ENCODE peak calls at places on chromosome 7, in five cellular contexts. One of them, this sample, is unnamed.

GRCh38 chr7:34497153-34497777 is 160.8 kb upstream of the NPSR1 start:
- DNase-seq in retinal pigment epithelial cell: no peak
- DNase-seq in AG09309: no peak
- DNase-seq in mucosa of descending colon: no peak
- DNase-seq in endothelial cell: peak
- DNase-seq in this sample: peak

GRCh38 chr7:107742678-107743566 is 1.0 kb upstream of the CBLL1 start:
- DNase-seq in retinal pigment epithelial cell: no peak
- DNase-seq in AG09309: no peak
- DNase-seq in mucosa of descending colon: peak
- DNase-seq in endothelial cell: peak
- DNase-seq in this sample: peak

GRCh38 chr7:57426629-57427003 is 23.4 kb upstream of the ZNF716 start:
- DNase-seq in retinal pigment epithelial cell: no peak
- DNase-seq in AG09309: no peak
- DNase-seq in mucosa of descending colon: no peak
- DNase-seq in endothelial cell: no peak
- DNase-seq in this sample: no peak

GRCh38 chr7:91068136-91068795 is 196.0 kb upstream of the FZD1 start:
- DNase-seq in retinal pigment epithelial cell: no peak
- DNase-seq in AG09309: no peak
- DNase-seq in mucosa of descending colon: no peak
- DNase-seq in endothelial cell: no peak
- DNase-seq in this sample: no peak

GRCh38 chr7:116777613-116778380 is 84.6 kb upstream of the CAPZA2 start:
- DNase-seq in retinal pigment epithelial cell: no peak
- DNase-seq in AG09309: peak
- DNase-seq in mucosa of descending colon: no peak
- DNase-seq in endothelial cell: no peak
- DNase-seq in this sample: no peak

GRCh38 chr7:877312-878232 is 1.2 kb downstream of the GET4 start:
- DNase-seq in retinal pigment epithelial cell: no peak
- DNase-seq in AG09309: no peak
- DNase-seq in mucosa of descending colon: peak
- DNase-seq in endothelial cell: peak
- DNase-seq in this sample: peak

GRCh38 chr7:44286618-44287487 is 38.5 kb downstream of the CAMK2B start:
- DNase-seq in retinal pigment epithelial cell: no peak
- DNase-seq in AG09309: no peak
- DNase-seq in mucosa of descending colon: no peak
- DNase-seq in endothelial cell: no peak
- DNase-seq in this sample: peak

GRCh38 chr7:15920953-15921352 is 234.5 kb upstream of the MEOX2 start:
- DNase-seq in retinal pigment epithelial cell: no peak
- DNase-seq in AG09309: no peak
- DNase-seq in mucosa of descending colon: no peak
- DNase-seq in endothelial cell: no peak
- DNase-seq in this sample: no peak

GRCh38 chr7:96075510-96076349 is 246.2 kb downstream of the SLC25A13 start:
- DNase-seq in retinal pigment epithelial cell: no peak
- DNase-seq in AG09309: no peak
- DNase-seq in mucosa of descending colon: peak
- DNase-seq in endothelial cell: peak
- DNase-seq in this sample: peak

GRCh38 chr7:45580053-45580872 is 6.1 kb downstream of the ADCY1 start:
- DNase-seq in retinal pigment epithelial cell: no peak
- DNase-seq in AG09309: no peak
- DNase-seq in mucosa of descending colon: no peak
- DNase-seq in endothelial cell: peak
- DNase-seq in this sample: peak

GRCh38 chr7:74047804-74048380 is 19.9 kb downstream of the ELN start:
- DNase-seq in retinal pigment epithelial cell: no peak
- DNase-seq in AG09309: no peak
- DNase-seq in mucosa of descending colon: no peak
- DNase-seq in endothelial cell: no peak
- DNase-seq in this sample: no peak

GRCh38 chr7:22860337-22860736 is 37.7 kb upstream of the TOMM7 start:
- DNase-seq in retinal pigment epithelial cell: peak
- DNase-seq in AG09309: no peak
- DNase-seq in mucosa of descending colon: no peak
- DNase-seq in endothelial cell: no peak
- DNase-seq in this sample: no peak

GRCh38 chr7:30329706-30330105 is 45.3 kb downstream of the ZNRF2 start:
- DNase-seq in retinal pigment epithelial cell: no peak
- DNase-seq in AG09309: no peak
- DNase-seq in mucosa of descending colon: no peak
- DNase-seq in endothelial cell: no peak
- DNase-seq in this sample: no peak

DNA sequence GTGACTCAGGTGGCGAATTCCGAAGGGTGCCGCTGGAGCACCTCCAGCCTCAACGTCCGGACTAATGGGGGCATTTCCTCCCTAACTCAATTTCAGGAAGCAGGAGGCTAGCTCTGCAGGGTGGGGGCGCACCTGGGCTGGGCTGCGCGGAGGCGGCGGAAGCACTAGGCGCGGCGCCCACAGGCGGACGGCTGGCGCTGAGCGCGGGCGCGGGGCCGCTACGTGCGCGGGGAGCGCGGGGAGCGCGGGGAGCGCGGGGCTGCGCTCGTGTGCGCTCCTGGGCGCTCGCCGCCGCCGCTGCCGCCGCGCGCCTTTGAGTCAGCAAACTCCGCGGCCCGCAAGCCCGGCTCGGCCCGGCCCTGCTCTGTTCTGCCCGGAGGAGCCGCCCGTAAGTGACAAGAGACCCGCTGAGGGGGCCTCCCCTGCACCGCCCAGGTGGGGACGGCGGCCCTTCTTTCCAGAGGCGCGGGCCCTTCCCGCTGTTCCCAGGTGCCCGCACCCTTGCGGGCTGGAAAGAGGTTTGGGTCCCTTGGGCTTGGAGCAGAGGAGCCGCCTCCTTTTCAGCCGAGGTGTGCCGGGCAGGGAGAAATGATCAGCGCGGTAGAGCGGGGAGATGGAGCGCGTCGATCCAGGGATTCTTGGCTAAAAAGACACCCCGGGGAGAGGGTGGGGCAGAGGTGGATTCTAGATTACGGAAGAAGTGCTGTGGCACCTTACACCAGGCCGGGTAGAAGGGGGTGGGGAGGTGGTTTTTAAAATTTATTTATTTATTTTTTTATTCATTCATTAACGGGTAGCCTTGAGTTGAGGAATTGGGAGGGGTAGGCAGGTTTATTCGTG is at the start of gene SNX10:
- DNase-seq in retinal pigment epithelial cell: no peak
- DNase-seq in AG09309: no peak
- DNase-seq in mucosa of descending colon: peak
- DNase-seq in endothelial cell: peak
- DNase-seq in this sample: peak
- TF ChIP-seq CTCF in retinal pigment epithelial cell: peak
- TF ChIP-seq CTCF in AG09309: no peak
- TF ChIP-seq CTCF in mucosa of descending colon: no peak
- TF ChIP-seq CTCF in endothelial cell: no peak
- TF ChIP-seq CTCF in this sample: no peak

DNA sequence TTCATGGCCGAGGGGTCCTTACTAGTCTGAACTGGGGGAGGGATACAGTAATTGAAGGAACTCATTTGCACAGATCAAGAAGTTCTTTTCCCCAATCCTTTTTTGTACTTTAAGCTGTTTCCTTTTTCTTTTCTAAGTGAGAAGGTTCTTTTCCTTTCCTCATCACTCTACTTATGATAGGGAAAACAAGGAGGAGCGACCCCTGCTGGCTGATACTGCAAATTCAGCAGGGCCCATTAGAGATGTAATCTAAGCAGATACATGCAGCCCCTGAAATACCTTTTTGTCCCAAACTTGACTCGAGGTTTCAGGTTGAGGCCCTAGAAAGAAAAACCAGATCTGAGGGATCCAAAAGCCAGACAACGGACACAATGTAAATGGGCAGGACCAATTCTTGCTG is 305.5 kb downstream of the DNAJB9 start:
- DNase-seq in retinal pigment epithelial cell: no peak
- DNase-seq in AG09309: peak
- DNase-seq in mucosa of descending colon: no peak
- DNase-seq in endothelial cell: no peak
- DNase-seq in this sample: no peak
- TF ChIP-seq CTCF in retinal pigment epithelial cell: peak
- TF ChIP-seq CTCF in AG09309: peak
- TF ChIP-seq CTCF in mucosa of descending colon: no peak
- TF ChIP-seq CTCF in endothelial cell: no peak
- TF ChIP-seq CTCF in this sample: peak

GRCh38 chr7:138459300-138460175 is 521 bp upstream of the TRIM24 start:
- DNase-seq in retinal pigment epithelial cell: peak
- DNase-seq in AG09309: no peak
- DNase-seq in mucosa of descending colon: peak
- DNase-seq in endothelial cell: peak
- DNase-seq in this sample: peak
- TF ChIP-seq CTCF in retinal pigment epithelial cell: no peak
- TF ChIP-seq CTCF in AG09309: peak
- TF ChIP-seq CTCF in mucosa of descending colon: no peak
- TF ChIP-seq CTCF in endothelial cell: no peak
- TF ChIP-seq CTCF in this sample: peak

DNA sequence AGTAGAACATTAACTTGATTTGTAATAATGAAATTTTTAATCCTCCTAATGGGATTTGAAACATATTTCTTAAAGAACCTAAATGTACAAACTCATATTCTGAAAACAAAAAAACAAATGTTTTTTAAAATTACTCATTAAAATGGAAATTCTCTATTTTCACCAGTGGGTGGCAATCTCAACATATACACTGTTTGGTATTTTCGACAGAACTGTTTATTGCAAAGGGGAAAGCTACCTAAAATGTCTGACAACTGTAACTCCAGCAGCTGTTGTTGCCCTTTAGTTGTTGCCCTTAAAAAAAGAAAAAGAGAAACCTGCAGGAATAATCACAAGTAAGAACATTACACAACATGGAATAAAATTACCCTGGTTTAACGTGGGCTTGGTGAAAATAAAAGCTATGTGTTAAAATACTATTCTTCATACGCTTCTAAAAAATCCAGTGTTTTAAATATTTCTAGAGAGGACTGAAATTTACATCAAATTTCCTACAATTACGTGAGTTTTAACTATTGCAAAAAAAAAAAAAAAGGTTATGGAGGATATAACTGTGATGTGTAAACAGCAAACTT is 54.5 kb downstream of the COL1A2 start:
- DNase-seq in retinal pigment epithelial cell: peak
- DNase-seq in AG09309: no peak
- DNase-seq in mucosa of descending colon: no peak
- DNase-seq in endothelial cell: no peak
- DNase-seq in this sample: no peak
- TF ChIP-seq CTCF in retinal pigment epithelial cell: peak
- TF ChIP-seq CTCF in AG09309: peak
- TF ChIP-seq CTCF in mucosa of descending colon: peak
- TF ChIP-seq CTCF in endothelial cell: peak
- TF ChIP-seq CTCF in this sample: peak

This sample was measured in glutamatergic neuron.